ENCODE peak calls at places on chromosomes 11 and 22, in four cellular contexts. Q, X, C and O are unnamed samples.

GRCh38 chr11:77129069-77129840 is 1.2 kb downstream of the MYO7A start:
- DNase-seq in Q (no peak), X (no peak), C (no peak), O (no peak)

GRCh38 chr22:30978304-30978962 is 9.4 kb downstream of the TUG1 start:
- DNase-seq in Q (no peak), X (no peak), C (no peak), O (no peak)

GRCh38 chr11:6350070-6350469 is 29.8 kb upstream of the CAVIN3 start:
- DNase-seq in Q (no peak), X (no peak), C (no peak), O (no peak)

GRCh38 chr11:104534268-104534667 is 364.0 kb downstream of the CASP12 start:
- DNase-seq in Q (no peak), X (no peak), C (no peak), O (peak; percentile 6)

GRCh38 chr11:44005956-44006355 is 41.8 kb upstream of the ACCSL start:
- DNase-seq in Q (peak; percentile 61), X (no peak), C (no peak), O (peak; percentile 14)

GRCh38 chr11:12876340-12876739 is 132.8 kb upstream of the RASSF10 start:
- DNase-seq in Q (no peak), X (no peak), C (no peak), O (no peak)

GRCh38 chr11:111344032-111344431 is 35.0 kb downstream of the POU2AF1 start:
- DNase-seq in Q (peak; percentile 75), X (no peak), C (no peak), O (no peak)

GRCh38 chr11:131885371-131885770 is 515.0 kb downstream of the NTM start:
- DNase-seq in Q (no peak), X (no peak), C (no peak), O (no peak)

GRCh38 chr11:45654242-45654641 is 11.2 kb downstream of the CHST1 start:
- DNase-seq in Q (peak; percentile 54), X (no peak), C (no peak), O (peak; percentile 36)

GRCh38 chr22:21796863-21797262 is 61.3 kb upstream of the YPEL1 start:
- DNase-seq in Q (no peak), X (no peak), C (no peak), O (no peak)

GRCh38 chr22:20946991-20947390 is 20.1 kb upstream of the AIFM3 start:
- DNase-seq in Q (no peak), X (no peak), C (no peak), O (no peak)

DNA sequence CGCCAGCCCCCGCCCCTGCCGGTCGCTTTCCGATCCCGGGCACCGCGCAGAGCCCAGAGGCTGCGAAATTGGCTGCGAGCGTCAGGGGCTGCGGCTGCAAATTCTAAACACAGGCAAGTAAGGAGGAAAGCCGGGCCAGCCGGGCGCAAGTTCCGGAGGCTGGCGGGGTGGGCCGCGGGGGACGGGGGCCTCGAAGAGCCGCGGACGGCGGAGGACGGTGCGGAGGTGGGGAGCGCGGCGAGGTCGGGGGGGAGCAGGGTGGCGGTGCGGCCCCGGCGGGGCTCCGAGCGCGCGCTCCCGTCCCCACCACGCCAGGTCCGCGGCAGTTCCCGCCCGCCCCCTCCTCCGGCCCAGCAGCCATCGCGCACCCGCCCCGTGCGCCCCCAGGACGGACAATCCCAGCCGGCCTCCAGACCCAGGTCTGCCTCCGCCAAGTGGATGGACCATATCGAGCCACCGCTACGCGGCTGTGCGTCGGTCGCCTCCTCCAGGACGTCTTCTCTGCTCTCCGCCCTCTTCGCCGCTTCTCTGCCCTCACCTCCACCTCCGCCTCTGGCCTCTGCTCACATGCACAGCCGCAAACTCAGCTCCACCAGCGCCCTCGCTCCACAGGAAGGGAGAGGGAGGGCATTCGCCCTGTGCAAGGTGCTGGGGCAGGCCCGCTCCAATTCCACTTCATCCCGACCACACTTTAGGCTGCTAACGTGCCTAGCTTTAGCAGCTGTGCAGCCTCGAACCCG is 7.2 kb downstream of the ELFN2 start:
- DNase-seq in Q (no peak), X (no peak), C (peak; percentile 74), O (peak; percentile 93)
- H3K4me3 ChIP-seq in Q (no peak overlapping the region), X (peak overlapping the region; percentile 54), C (peak overlapping the region; percentile 52), O (peak overlapping the region; percentile 55)

DNA sequence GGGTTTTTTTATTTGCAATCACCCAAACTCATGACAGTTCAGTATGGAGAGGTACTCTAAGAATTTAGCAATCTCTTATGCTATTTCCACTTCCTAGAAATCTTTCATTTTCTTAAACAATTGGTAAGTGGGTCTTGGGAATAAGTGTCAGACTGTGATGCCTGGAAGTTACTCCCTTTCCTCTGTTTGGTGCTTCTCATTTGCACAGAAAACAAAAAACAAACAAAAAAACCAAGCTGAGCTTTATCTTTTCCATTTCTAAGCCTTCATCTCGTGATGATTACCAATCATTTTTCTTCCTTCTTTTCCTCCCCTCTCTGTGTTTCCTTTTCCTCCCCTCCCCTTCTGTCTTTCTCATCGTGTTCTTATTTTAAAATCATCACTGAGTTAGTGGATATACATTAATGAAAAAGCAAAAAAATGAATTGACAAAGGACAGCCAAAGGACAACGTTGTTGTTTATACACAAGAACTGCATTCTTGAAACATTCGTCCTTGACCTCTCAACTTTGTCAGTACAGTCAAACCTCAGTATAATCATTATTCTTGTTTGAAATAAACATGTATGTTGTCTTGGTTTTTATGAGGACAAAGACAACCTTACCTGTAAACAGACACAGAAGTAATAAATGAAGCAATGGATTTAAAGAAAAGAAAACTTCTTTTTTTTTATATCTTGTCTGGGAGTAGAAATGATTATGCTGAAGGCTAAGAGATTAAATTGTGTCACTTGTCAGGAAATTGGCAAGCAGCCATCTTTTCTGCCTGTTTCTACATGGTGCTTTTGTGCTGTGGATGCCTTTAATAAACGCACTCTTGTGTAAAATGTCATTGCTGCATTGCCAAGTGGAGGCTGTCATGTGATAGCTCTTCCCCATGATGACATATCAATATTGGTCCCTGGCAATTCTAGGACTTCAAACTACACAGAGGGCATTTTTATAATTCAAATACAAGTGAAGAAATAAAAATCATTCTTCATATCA is 803.2 kb upstream of the CCDC90B start:
- DNase-seq in Q (no peak), X (no peak), C (no peak), O (no peak)
- H3K4me3 ChIP-seq in Q (no peak overlapping the region), X (no peak overlapping the region), C (no peak overlapping the region), O (no peak overlapping the region)

DNA sequence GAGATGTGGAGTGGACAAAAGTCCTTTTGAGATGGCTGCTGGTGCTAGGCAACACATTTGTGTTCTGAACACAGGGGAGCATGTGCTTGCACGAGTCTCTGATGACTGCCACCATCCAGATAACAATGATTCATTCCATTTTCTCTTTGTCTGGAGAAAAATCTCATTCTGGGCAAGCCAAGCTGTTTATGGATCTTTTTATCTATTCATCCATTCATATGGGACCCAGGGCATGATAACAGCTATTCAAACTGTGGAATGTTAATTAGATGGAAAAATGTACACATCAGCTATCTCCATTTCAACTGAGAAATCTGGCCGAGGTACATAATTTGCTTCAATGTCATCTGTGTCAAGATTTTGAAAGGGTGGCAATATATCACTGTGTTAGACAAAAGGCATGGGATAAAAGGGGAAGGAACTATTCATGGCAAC is 117.5 kb upstream of the ZBED5 start:
- DNase-seq in Q (no peak), X (no peak), C (no peak), O (no peak)
- H3K4me3 ChIP-seq in Q (no peak overlapping the region), X (no peak overlapping the region), C (no peak overlapping the region), O (no peak overlapping the region)

GRCh38 chr11:113529606-113530005 is 54.4 kb upstream of the DRD2 start:
- DNase-seq in Q (no peak), X (no peak), C (no peak), O (no peak)
- H3K4me3 ChIP-seq in Q (no peak overlapping the region), X (no peak overlapping the region), C (no peak overlapping the region), O (no peak overlapping the region)